ENCODE peak calls at places on chromosomes 6 and 20, in four cellular contexts. S, F, M and A are unnamed samples.

GRCh38 chr20:50190251-50191064 is at the start of gene CEBPB:
- DNase-seq in S (peak; percentile 84), F (peak; percentile 92), M (peak; percentile 94), A (peak; percentile 95)

GRCh38 chr20:53226788-53227187 is 254.6 kb downstream of the TSHZ2 start:
- DNase-seq in S (no peak), F (no peak), M (no peak), A (no peak)

GRCh38 chr20:17715075-17715474 is 15.3 kb downstream of the BANF2 start:
- DNase-seq in S (no peak), F (no peak), M (no peak), A (no peak)

GRCh38 chr6:73564578-73565345 is 43.9 kb upstream of the EEF1A1 start:
- DNase-seq in S (no peak), F (no peak), M (no peak), A (no peak)

GRCh38 chr6:128655978-128656498 is 135.6 kb upstream of the PTPRK start:
- DNase-seq in S (peak; percentile 92), F (peak; percentile 89), M (peak; percentile 40), A (no peak)

GRCh38 chr6:134921980-134922313 is 28.0 kb downstream of the ALDH8A1 start:
- DNase-seq in S (no peak), F (no peak), M (no peak), A (no peak)

GRCh38 chr6:151357758-151358436 is 33.5 kb downstream of the ZBTB2 start:
- DNase-seq in S (no peak), F (no peak), M (no peak), A (no peak)

GRCh38 chr20:41411458-41411857 is 44.8 kb upstream of the EMILIN3 start:
- DNase-seq in S (peak; percentile 5), F (peak; percentile 59), M (no peak), A (no peak)

GRCh38 chr6:17347012-17347411 is 46.4 kb upstream of the CAP2 start:
- DNase-seq in S (no peak), F (no peak), M (no peak), A (no peak)

GRCh38 chr20:62874745-62875344 is 13.2 kb upstream of the TCFL5 start:
- DNase-seq in S (no peak), F (no peak), M (no peak), A (no peak)

DNA sequence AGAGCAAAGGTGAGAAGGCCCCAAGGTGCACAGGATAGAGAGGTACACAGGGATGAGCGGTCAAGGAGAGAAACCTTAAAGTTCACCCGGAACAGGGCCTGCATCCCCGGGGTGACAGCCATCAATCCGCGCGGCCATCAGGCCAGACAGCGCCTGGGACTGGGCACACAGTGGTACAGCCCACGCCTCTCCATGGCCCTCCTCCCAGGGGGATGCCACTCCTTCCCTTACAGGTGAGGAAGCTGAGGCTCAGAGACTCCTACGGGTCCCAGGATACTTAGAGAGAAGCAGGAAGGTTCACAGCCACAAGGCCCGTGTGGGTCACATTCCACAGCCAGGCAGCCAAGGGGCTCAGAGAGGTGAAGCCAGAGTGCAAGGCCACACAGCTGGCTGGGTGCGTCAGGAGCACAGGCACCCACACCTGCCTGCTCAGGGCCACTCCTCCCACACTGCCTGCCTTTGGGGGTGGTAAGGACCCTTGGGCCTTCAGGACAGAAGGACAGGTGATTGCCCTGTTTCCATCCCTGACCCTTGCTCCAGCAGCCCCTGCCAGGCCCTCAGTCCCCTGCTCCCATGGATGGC is 14.7 kb downstream of the FRMD1 start:
- DNase-seq in S (no peak), F (no peak), M (no peak), A (no peak)
- H3K4me2 ChIP-seq in S (no peak overlapping the region), F (no peak overlapping the region), M (no peak overlapping the region), A (no peak overlapping the region)

DNA sequence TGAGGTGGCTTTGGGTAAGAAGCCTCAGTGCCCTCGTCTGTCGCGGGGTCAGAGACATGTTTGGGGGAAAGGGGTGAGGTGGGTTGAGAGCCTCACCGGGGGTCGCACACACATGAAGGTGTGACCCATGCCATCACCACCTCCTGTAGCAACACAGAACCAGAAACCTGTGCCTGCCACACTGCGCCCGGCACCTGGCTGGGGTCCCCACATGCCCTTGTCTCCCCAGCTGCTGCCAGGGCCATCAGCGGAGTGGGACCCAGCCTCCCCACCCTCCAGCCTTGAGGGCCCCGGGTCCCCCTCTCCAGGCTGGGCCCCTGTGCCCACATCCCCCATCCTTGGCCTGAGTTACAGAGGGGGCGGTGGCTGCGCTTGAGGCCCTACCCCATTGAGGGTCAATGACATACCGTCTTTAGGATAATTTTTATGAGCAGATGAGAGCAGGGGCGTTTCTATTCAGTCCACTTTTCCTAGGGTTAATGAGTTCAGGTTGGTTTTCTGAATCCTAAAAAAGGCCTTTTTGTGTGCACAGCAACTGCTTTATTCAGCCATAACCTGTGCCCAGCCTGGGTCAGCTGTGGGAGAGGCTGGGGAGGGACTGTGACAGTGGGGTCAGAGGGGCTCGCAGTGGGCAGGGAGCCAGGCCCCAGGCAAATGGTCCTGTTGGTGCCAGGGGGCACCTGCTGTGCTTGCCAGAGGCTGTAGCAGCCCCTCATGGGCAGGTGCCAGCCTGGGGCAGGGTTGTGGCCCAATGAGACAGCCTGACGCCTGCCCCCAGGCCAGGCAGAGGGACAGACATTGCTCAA is 19.4 kb downstream of the APCDD1L start:
- DNase-seq in S (no peak), F (no peak), M (no peak), A (no peak)
- H3K4me3 ChIP-seq in S (no peak overlapping the region), F (no peak overlapping the region), M (no peak overlapping the region), A (no peak overlapping the region)

GRCh38 chr6:105058316-105058715 is 101.4 kb downstream of the LIN28B start:
- DNase-seq in S (no peak), F (no peak), M (no peak), A (no peak)
- H3K4me2 ChIP-seq in S (no peak overlapping the region), F (no peak overlapping the region), M (no peak overlapping the region), A (no peak overlapping the region)

GRCh38 chr6:111458670-111459232 is 24.3 kb downstream of the REV3L start:
- DNase-seq in S (no peak), F (no peak), M (no peak), A (no peak)

GRCh38 chr6:111461860-111462259 is 21.2 kb downstream of the REV3L start:
- DNase-seq in S (no peak), F (no peak), M (no peak), A (no peak)

GRCh38 chr6:111456208-111456607 is 26.8 kb downstream of the REV3L start:
- DNase-seq in S (no peak), F (no peak), M (no peak), A (no peak)
- H3K4me3 ChIP-seq in S (no peak overlapping the region), F (no peak overlapping the region), M (no peak overlapping the region), A (no peak overlapping the region)

GRCh38 chr6:144377586-144377985 is 92.5 kb downstream of the UTRN start:
- DNase-seq in S (peak; percentile 30), F (no peak), M (no peak), A (no peak)
- H3K4me2 ChIP-seq in S (no peak overlapping the region), F (no peak overlapping the region), M (no peak overlapping the region), A (no peak overlapping the region)

GRCh38 chr20:33566781-33567603 is 77.1 kb downstream of the CBFA2T2 start:
- DNase-seq in S (no peak), F (no peak), M (no peak), A (no peak)
- H3K4me3 ChIP-seq in S (no peak overlapping the region), F (no peak overlapping the region), M (no peak overlapping the region), A (no peak overlapping the region)